ENCODE peak calls at places on chromosomes 6 and 20, in seven cellular contexts. W is pancreas, K is sigmoid colon, Z is fibroblast of pulmonary artery, Y is prostate gland, M is GM13976, R is fibroblast of the aortic adventitia. Q is an unnamed sample.

GRCh38 chr20:42277203-42277602 is 659.0 kb upstream of the CHD6 start:
- DNase-seq in W (no peak), K (no peak), Z (no peak), Y (no peak), M (no peak), R (no peak), Q (no peak)

GRCh38 chr6:100446115-100446921 is 18.4 kb downstream of the SIM1 start:
- DNase-seq in W (no peak), K (no peak), Z (no peak), Y (no peak), M (peak), R (no peak), Q (no peak)

GRCh38 chr20:13302647-13303425 is 81.8 kb downstream of the ISM1 start:
- DNase-seq in W (no peak), K (no peak), Z (peak), Y (no peak), M (peak), R (peak), Q (no peak)

GRCh38 chr6:163627274-163628062 is 212.9 kb downstream of the QKI start:
- DNase-seq in W (no peak), K (no peak), Z (no peak), Y (no peak), M (peak), R (no peak), Q (no peak)

GRCh38 chr20:63103402-63104311 is 96.9 kb upstream of the BHLHE23 start:
- DNase-seq in W (no peak), K (no peak), Z (peak), Y (no peak), M (no peak), R (peak), Q (no peak)

GRCh38 chr20:23050847-23051627 is 1.6 kb upstream of the THBD start:
- DNase-seq in W (peak), K (peak), Z (peak), Y (peak), M (peak), R (peak), Q (no peak)

GRCh38 chr6:76770166-76770565 is 693.1 kb downstream of the HTR1B start:
- DNase-seq in W (no peak), K (no peak), Z (peak), Y (no peak), M (no peak), R (peak), Q (no peak)

GRCh38 chr20:34537651-34538050 is 20.9 kb upstream of the MAP1LC3A start:
- DNase-seq in W (no peak), K (peak), Z (no peak), Y (no peak), M (no peak), R (no peak), Q (no peak)

GRCh38 chr20:34322267-34323105 is 19.3 kb upstream of the AHCY start:
- DNase-seq in W (no peak), K (no peak), Z (no peak), Y (no peak), M (no peak), R (no peak), Q (no peak)

GRCh38 chr6:73696990-73697651 is 1.1 kb downstream of the CD109 start:
- DNase-seq in W (no peak), K (no peak), Z (no peak), Y (no peak), M (no peak), R (no peak), Q (no peak)

GRCh38 chr6:21132856-21133610 is 460.5 kb upstream of the SOX4 start:
- DNase-seq in W (no peak), K (no peak), Z (peak), Y (no peak), M (no peak), R (no peak), Q (no peak)

GRCh38 chr6:164478426-164478825 is 831.0 kb downstream of the C6orf118 start:
- DNase-seq in W (no peak), K (no peak), Z (no peak), Y (no peak), M (no peak), R (no peak), Q (no peak)

GRCh38 chr6:1635305-1636010 is 25.7 kb downstream of the FOXC1 start:
- DNase-seq in W (no peak), K (peak), Z (no peak), Y (no peak), M (no peak), R (no peak), Q (no peak)

GRCh38 chr6:149362289-149362688 is 37.8 kb upstream of the SUMO4 start:
- DNase-seq in W (no peak), K (no peak), Z (no peak), Y (no peak), M (no peak), R (no peak), Q (no peak)

GRCh38 chr6:111427341-111428116 is 55.5 kb downstream of the REV3L start:
- DNase-seq in W (no peak), K (no peak), Z (peak), Y (peak), M (peak), R (peak), Q (peak)

GRCh38 chr20:58749979-58750378 is 57.4 kb downstream of the NPEPL1 start:
- DNase-seq in W (no peak), K (no peak), Z (no peak), Y (no peak), M (no peak), R (no peak), Q (no peak)

GRCh38 chr6:4004249-4004648 is 74.7 kb downstream of the FAM217A start:
- DNase-seq in W (no peak), K (no peak), Z (no peak), Y (no peak), M (no peak), R (no peak), Q (no peak)

GRCh38 chr6:112205521-112206458 is 48.6 kb downstream of the LAMA4 start:
- DNase-seq in W (no peak), K (no peak), Z (peak), Y (no peak), M (no peak), R (peak), Q (no peak)

DNA sequence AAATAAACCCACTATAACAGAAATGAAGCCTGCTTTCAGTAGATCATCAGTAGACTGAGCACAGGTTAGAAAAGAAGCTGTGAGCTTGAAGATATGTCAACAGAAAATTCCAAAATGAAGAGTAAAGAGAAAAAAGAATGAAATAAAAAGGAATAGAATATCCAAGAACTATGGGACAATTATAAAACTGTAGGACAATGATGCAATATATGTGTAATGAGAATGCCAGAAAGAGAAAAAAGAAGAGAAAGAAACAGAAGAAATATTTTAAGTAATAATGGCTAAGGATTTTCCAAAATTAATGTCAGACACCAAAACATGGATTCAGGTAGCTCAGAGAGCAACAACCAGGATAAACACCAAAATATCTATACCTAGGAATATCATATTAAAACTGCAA is 191.4 kb upstream of the PLN start:
- DNase-seq in W (no peak), K (no peak), Z (no peak), Y (no peak), M (no peak), R (no peak), Q (no peak)
- TF ChIP-seq CTCF in W (no peak), K (no peak), Z (no peak), Y (no peak), M (no peak), R (no peak), Q (no peak)

GRCh38 chr6:135233676-135234491 is 52.8 kb downstream of the MYB start:
- DNase-seq in W (no peak), K (no peak), Z (no peak), Y (no peak), M (no peak), R (peak), Q (no peak)
- TF ChIP-seq CTCF in W (no peak), K (no peak), Z (no peak), Y (no peak), M (no peak), R (no peak), Q (no peak)

DNA sequence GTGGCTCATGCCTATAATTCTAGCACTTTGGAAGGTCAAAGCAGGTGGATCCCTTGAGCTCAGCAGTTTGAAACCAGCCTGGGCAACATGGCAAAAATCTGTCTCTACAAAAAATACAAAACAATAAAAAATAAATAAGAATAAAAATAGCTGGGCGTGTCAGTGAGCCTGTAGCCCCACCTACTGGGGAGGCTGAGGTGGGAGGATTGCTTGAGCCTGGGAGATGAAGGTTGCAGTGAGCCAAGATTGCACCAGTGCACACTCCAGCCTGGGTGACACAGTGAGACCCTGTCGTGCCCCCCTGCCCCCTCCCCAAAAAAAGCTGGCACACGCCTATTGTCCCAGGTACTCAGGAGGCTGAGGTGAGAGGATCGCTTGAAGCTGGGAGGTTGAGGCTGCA is 35.1 kb upstream of the SRPK1 start:
- DNase-seq in W (no peak), K (no peak), Z (no peak), Y (no peak), M (no peak), R (no peak), Q (no peak)
- TF ChIP-seq CTCF in W (no peak), K (no peak), Z (peak), Y (no peak), M (no peak), R (no peak), Q (peak)

GRCh38 chr20:15378151-15378550 is 1040.7 kb upstream of the FLRT3 start:
- DNase-seq in W (no peak), K (no peak), Z (no peak), Y (no peak), M (no peak), R (no peak), Q (no peak)
- TF ChIP-seq CTCF in W (no peak), K (no peak), Z (no peak), Y (no peak), M (no peak), R (no peak), Q (peak)

GRCh38 chr20:20593447-20594170 is 118.8 kb downstream of the RALGAPA2 start:
- DNase-seq in W (no peak), K (no peak), Z (peak), Y (peak), M (peak), R (peak), Q (no peak)

DNA sequence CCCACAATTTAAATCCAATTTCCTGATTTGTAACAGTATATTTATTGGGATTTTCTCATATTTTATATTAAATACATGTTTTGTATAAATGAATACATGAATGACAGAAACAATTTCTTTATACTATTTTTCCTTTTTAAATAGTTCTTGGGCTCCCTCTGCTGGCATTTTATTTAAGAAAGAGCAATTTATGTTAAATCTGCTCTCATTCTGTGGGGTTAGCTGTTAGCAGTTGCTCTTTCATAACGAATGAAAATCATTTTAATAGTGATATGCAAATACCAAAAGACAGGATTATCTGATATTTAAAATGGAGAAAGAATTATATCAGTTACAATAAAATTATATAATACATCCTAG is 118.3 kb downstream of the RALGAPA2 start:
- DNase-seq in W (no peak), K (no peak), Z (peak), Y (no peak), M (peak), R (peak), Q (no peak)
- TF ChIP-seq CTCF in W (no peak), K (no peak), Z (peak), Y (no peak), M (no peak), R (peak), Q (no peak)

GRCh38 chr6:150670311-150670710 is 70.6 kb downstream of the PLEKHG1 start:
- DNase-seq in W (no peak), K (no peak), Z (no peak), Y (no peak), M (no peak), R (no peak), Q (no peak)

GRCh38 chr6:150668882-150669476 is 69.3 kb downstream of the PLEKHG1 start:
- DNase-seq in W (no peak), K (no peak), Z (no peak), Y (no peak), M (no peak), R (no peak), Q (no peak)

GRCh38 chr6:150666071-150666470 is 66.4 kb downstream of the PLEKHG1 start:
- DNase-seq in W (no peak), K (peak), Z (peak), Y (no peak), M (no peak), R (peak), Q (no peak)

GRCh38 chr6:150664091-150664490 is 64.4 kb downstream of the PLEKHG1 start:
- DNase-seq in W (no peak), K (no peak), Z (no peak), Y (no peak), M (no peak), R (no peak), Q (no peak)

DNA sequence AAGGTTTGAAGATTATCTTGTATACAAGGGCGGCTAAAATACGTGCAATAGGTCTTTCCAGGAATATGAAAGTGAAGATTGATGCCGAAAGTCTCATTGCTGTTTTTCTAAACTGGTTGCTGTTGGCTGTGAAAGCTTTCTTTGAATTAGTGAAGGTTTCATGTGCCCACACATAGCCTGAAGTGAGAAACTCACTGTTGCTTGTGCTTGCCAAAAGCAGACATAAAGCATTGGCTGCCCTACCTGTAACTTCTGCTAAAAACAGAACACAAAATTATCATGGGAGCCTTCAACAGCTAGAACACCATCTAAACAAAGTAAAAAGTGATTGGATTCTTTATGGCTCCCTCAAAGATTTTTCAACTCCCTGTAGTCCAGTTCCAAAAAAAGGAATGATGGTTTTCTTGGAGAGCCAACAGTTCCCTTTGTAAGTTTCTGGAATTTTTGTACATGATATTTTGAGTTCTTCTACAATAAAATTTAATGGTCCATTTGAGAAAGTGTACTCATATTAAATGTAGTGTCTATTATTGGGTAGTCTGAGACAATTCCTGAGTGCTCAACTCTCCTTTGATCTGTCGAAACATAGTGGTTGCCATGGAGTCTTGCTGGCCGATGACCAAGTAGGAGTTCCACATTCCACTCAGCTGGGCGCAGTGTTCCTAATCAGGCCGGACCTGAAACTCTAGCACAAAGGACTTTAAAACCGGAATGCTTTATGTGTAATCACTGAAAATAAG is 68.5 kb downstream of the PLEKHG1 start:
- DNase-seq in W (peak), K (peak), Z (peak), Y (peak), M (no peak), R (peak), Q (peak)
- TF ChIP-seq CTCF in W (no peak), K (no peak), Z (peak), Y (no peak), M (no peak), R (peak), Q (peak)

GRCh38 chr6:89792881-89793280 is 26.7 kb downstream of the MDN1 start:
- DNase-seq in W (no peak), K (no peak), Z (peak), Y (no peak), M (peak), R (no peak), Q (no peak)
- TF ChIP-seq CTCF in W (no peak), K (no peak), Z (peak), Y (no peak), M (peak), R (peak), Q (peak)

DNA sequence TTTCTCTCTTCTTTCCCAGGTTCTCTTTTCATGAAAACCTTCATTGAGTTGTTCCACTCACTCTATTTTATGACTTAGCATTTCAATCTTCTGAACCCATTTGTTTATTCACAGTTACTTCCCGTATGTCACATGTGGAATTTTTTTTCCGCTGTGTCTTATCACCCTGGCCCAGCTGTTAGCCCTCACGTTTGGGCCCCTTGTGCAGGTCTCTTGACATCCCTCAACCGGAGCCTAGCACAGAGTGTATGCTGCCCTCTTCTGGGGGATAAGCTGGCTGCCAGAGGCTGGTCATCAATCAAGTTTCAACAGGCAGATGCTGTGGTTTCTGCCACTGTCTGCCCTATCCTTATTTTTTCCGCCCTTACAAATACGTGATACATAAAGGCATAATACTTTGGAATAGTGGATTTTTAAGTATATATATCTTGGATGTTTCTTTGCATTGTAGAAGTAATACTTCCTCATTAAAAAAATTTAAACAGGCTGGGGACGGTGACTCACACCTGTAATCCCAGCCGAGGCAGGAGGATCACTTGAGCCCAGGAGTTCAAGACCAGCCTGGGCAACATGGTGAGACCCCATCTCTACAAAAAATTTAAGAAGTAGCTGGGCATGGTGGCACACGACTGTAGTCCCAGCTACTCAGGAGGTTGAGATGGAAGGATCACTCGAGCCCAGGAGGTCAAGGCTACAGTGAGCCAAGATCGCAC is 38.8 kb upstream of the RNF8 start:
- DNase-seq in W (peak), K (no peak), Z (peak), Y (no peak), M (peak), R (peak), Q (no peak)
- TF ChIP-seq CTCF in W (peak), K (no peak), Z (peak), Y (no peak), M (peak), R (peak), Q (peak)

GRCh38 chr20:45545754-45546453 is 1.3 kb downstream of the EPPIN start:
- DNase-seq in W (no peak), K (no peak), Z (peak), Y (no peak), M (peak), R (peak), Q (no peak)
- TF ChIP-seq CTCF in W (peak), K (no peak), Z (peak), Y (no peak), M (no peak), R (peak), Q (peak)

DNA sequence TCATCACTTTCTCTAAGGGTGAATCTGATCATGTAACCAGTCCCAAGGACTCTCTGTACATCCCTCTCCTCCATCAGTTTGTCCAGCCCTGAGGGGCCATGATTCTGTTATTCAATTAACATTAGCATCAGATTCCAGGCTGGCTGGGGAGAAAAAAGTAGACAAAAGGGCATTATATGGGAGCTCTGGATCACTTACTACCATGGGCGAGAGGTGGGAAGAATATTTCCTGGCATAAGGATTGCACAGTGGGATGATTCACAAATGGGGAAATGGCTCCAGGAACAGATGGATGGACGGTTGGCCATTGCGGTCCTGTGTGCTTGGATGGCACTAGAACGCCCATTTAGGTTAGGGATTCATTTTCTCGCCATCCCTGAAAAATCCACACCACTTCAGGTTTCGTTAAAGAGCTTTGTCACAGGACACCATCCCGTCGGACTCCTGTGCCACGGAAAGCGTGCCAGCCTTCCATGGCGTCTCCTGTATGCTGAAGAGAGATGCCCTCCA is 112.6 kb downstream of the THBS2 start:
- DNase-seq in W (no peak), K (no peak), Z (no peak), Y (no peak), M (no peak), R (no peak), Q (no peak)
- TF ChIP-seq CTCF in W (no peak), K (no peak), Z (no peak), Y (no peak), M (no peak), R (no peak), Q (no peak)

Q was measured in BJ.